ENCODE peak calls at places on chromosomes 12 and 14, in five cellular contexts. Q is endothelial cell of umbilical vein, Y is spleen, Z is ovary, A is transverse colon. K is an unnamed sample.

GRCh38 chr12:90061834-90062233 is 353.2 kb upstream of the ATP2B1 start:
- DNase-seq in Q (peak), Z (no peak), Y (no peak), A (no peak), K (no peak)

GRCh38 chr14:92439551-92440344 is 73.8 kb upstream of the RIN3 start:
- DNase-seq in Q (no peak), Z (no peak), Y (no peak), A (no peak), K (peak)

GRCh38 chr14:81686512-81686911 is 152.9 kb upstream of the SEL1L start:
- DNase-seq in Q (no peak), Z (no peak), Y (no peak), A (no peak), K (no peak)

GRCh38 chr14:84937449-84937848 is 592.5 kb upstream of the FLRT2 start:
- DNase-seq in Y (no peak), A (no peak), Z (no peak), Q (no peak), K (no peak)

GRCh38 chr12:90572778-90573177 is 382.2 kb downstream of the CCER1 start:
- DNase-seq in A (no peak), Y (no peak), Z (no peak), Q (no peak), K (no peak)

GRCh38 chr12:13241833-13242232 is 45.3 kb downstream of the EMP1 start:
- DNase-seq in Q (no peak), A (peak), Z (no peak), Y (no peak), K (no peak)

GRCh38 chr12:100234166-100234565 is 32.7 kb downstream of the DEPDC4 start:
- DNase-seq in Y (no peak), A (no peak), Z (no peak), Q (peak), K (no peak)

GRCh38 chr12:108237272-108237671 is 101.8 kb downstream of the CMKLR1 start:
- DNase-seq in Y (no peak), Z (no peak), A (no peak), Q (no peak), K (no peak)

GRCh38 chr14:32588448-32589320 is 259.6 kb downstream of the AKAP6 start:
- DNase-seq in Q (peak), Z (no peak), A (no peak), Y (no peak), K (peak)

GRCh38 chr12:18864900-18865561 is 127.1 kb downstream of the CAPZA3 start:
- DNase-seq in Y (no peak), Z (no peak), A (no peak), Q (no peak), K (no peak)

GRCh38 chr14:61033024-61033423 is 52.0 kb downstream of the SLC38A6 start:
- DNase-seq in Q (no peak), Z (no peak), A (no peak), Y (no peak), K (no peak)

GRCh38 chr14:61876362-61877049 is 114.3 kb downstream of the SNAPC1 start:
- DNase-seq in A (no peak), Y (no peak), Q (no peak), Z (no peak), K (no peak)

GRCh38 chr12:94813314-94813713 is 163.0 kb upstream of the TMCC3 start:
- DNase-seq in Y (no peak), Z (no peak), A (no peak), Q (no peak), K (no peak)

GRCh38 chr12:124532331-124532750 is 35.1 kb downstream of the NCOR2 start:
- DNase-seq in A (no peak), Y (no peak), Z (no peak), Q (no peak), K (no peak)

GRCh38 chr12:91361864-91362263 is 179.2 kb upstream of the DCN start:
- DNase-seq in Q (peak), Z (no peak), A (no peak), Y (no peak), K (no peak)

GRCh38 chr14:79549515-79549914 is 661.8 kb downstream of the DIO2 start:
- DNase-seq in Q (no peak), A (no peak), Y (no peak), Z (no peak), K (no peak)

GRCh38 chr12:115871714-115872113 is 405.8 kb downstream of the MED13L start:
- DNase-seq in Q (no peak), Z (no peak), A (peak), Y (no peak), K (no peak)

GRCh38 chr12:93758974-93759373 is 81.8 kb downstream of the CRADD start:
- DNase-seq in A (no peak), Q (no peak), Y (no peak), Z (no peak), K (no peak)

GRCh38 chr14:71163842-71164500 is 256.7 kb downstream of the PCNX1 start:
- DNase-seq in Z (no peak), Y (no peak), Q (no peak), A (no peak), K (no peak)

GRCh38 chr14:71163050-71163841 is 256.0 kb downstream of the PCNX1 start:
- DNase-seq in A (no peak), Y (no peak), Q (no peak), Z (no peak), K (no peak)

GRCh38 chr14:71165650-71166049 is 258.4 kb downstream of the PCNX1 start:
- DNase-seq in Q (no peak), Z (no peak), A (peak), Y (no peak), K (no peak)

GRCh38 chr14:71166434-71166833 is 259.2 kb downstream of the PCNX1 start:
- DNase-seq in Z (no peak), Q (peak), A (peak), Y (no peak), K (no peak)

DNA sequence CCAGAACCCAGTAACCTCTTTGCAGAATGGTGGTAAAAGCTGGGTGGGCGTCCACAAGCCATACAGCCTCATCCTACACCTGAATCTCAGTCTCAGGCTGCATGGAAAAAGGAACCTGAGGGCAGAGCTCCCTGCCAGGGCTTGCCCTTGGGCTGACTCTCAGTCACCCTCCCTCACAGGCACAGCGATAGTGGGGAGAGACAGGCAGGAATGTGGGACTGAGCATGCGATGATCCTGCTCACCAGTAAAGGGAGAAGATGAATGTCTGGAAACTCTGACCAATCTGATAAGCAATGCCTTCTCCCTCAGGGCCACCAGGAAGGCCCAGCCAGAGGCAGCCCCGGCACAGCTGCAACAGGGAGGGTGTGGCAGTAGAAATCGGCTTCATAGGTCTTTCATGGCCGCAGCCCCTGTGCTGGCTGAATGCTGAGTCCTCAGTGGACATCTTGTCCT is 257.9 kb downstream of the PCNX1 start:
- DNase-seq in Q (no peak), Y (peak), A (peak), Z (no peak), K (peak)
- TF ChIP-seq POLR2A in Q (no peak), Y (no peak), A (no peak), Z (no peak), K (no peak)

GRCh38 chr12:9647825-9648700 is 21.4 kb upstream of the CLEC2D start:
- DNase-seq in Q (peak), Z (peak), Y (peak), A (peak), K (peak)
- TF ChIP-seq POLR2A in Q (peak), Z (peak), Y (peak), A (peak), K (peak)

GRCh38 chr14:101844752-101845151 is 83.2 kb downstream of the PPP2R5C start:
- DNase-seq in Y (no peak), Z (no peak), Q (no peak), A (no peak), K (no peak)

GRCh38 chr14:101843665-101844064 is 82.2 kb downstream of the PPP2R5C start:
- DNase-seq in Z (no peak), A (peak), Q (no peak), Y (peak), K (peak)

GRCh38 chr14:101845496-101845895 is 84.0 kb downstream of the PPP2R5C start:
- DNase-seq in A (no peak), Q (no peak), Z (no peak), Y (no peak), K (no peak)

GRCh38 chr14:101843038-101843437 is 81.5 kb downstream of the PPP2R5C start:
- DNase-seq in Y (no peak), A (no peak), Q (no peak), Z (no peak), K (no peak)

GRCh38 chr14:101844219-101844618 is 82.7 kb downstream of the PPP2R5C start:
- DNase-seq in Z (no peak), A (no peak), Y (peak), Q (no peak), K (no peak)
- TF ChIP-seq POLR2A in Z (no peak), A (no peak), Y (no peak), Q (no peak), K (no peak)

DNA sequence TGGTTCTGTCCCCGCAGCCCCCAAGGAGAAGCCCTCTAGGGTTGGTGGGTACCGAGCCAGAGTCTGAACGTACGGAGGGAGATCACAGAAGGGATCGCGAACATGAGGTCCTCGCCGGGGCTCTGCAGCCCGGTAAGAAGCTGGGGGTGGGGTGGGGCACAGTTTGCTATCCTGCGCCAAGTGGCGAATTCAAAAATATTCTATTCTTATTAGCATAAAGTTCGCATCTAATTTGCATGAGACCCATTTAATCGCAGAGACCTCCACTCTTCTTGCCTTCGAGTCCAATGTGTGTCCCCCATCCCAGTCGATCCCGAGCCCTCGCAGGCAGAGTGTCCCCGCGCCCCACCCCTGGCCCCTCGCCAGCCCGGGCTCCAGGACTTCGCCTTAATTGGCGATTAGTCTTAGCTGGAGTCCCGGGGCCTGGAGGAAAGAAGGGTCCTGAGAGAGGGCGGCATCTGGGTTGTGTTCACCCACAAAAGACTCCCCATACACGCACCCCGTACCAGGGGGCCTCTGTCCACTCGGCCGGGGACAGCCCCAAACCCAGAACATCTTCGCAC is 601 bp upstream of the ARHGEF25 start:
- DNase-seq in A (peak), Y (no peak), Z (peak), Q (no peak), K (no peak)
- TF ChIP-seq POLR2A in A (no peak), Y (no peak), Z (no peak), Q (no peak), K (no peak)

GRCh38 chr12:123457980-123458779 is at the start of gene SNRNP35:
- DNase-seq in A (peak), Q (peak), Y (peak), Z (peak), K (peak)
- TF ChIP-seq POLR2A in A (peak), Q (peak), Y (peak), Z (peak), K (no peak)

GRCh38 chr12:47818382-47818700 is 1.4 kb downstream of the HDAC7 start:
- DNase-seq in Q (peak), A (peak), Z (no peak), Y (no peak), K (no peak)

GRCh38 chr12:47819902-47820630 is at the start of gene HDAC7:
- DNase-seq in Q (peak), Y (peak), A (peak), Z (peak), K (peak)

GRCh38 chr12:47819544-47819901 is 180 bp downstream of the HDAC7 start:
- DNase-seq in Y (no peak), Z (no peak), A (no peak), Q (no peak), K (no peak)

GRCh38 chr12:47818007-47818376 is 1.7 kb downstream of the HDAC7 start:
- DNase-seq in Q (no peak), A (no peak), Y (peak), Z (no peak), K (peak)

DNA sequence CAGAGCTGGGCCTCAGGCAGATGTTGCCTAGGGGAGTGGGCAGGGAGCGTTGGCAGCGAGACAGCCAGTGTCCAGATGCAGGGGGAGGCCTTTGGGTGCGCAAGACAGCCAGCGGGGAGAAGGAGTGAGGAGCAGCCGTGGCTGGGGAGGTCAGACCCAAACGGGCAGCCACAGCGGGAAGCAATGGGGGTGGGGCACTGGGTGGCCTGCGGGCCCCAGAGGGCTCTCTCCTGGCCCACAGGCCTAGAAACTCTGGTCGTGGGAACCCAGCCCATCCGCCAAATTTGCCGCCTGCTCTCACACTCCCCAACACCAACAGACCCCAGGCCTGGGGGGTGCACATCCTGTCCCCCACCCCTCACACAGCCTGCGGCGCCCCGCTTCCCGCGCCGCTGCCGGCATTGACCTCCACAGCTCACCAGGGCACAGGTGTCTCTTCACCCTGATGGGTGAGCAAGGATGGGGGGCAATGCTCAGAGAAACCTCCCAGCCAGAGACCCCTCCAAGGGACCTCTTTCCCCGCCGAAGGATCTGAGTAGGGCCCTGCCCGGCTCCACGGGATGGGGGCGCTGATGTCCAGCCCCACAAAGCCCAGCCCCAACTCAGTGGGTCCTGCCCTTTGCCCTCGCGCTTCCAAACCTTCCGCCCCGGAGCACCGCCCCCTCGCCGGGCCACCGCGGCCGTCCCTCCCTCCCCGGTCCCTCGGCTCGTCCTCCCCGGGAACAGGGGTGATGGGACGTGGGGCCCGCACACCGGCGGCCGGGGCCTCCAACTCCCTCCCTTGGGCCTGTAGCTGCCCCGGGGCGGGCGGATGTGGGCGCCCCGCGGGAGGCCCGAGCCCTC is 781 bp downstream of the HDAC7 start:
- DNase-seq in A (peak), Z (peak), Q (peak), Y (peak), K (peak)
- TF ChIP-seq POLR2A in A (peak), Z (peak), Q (peak), Y (peak), K (peak)

DNA sequence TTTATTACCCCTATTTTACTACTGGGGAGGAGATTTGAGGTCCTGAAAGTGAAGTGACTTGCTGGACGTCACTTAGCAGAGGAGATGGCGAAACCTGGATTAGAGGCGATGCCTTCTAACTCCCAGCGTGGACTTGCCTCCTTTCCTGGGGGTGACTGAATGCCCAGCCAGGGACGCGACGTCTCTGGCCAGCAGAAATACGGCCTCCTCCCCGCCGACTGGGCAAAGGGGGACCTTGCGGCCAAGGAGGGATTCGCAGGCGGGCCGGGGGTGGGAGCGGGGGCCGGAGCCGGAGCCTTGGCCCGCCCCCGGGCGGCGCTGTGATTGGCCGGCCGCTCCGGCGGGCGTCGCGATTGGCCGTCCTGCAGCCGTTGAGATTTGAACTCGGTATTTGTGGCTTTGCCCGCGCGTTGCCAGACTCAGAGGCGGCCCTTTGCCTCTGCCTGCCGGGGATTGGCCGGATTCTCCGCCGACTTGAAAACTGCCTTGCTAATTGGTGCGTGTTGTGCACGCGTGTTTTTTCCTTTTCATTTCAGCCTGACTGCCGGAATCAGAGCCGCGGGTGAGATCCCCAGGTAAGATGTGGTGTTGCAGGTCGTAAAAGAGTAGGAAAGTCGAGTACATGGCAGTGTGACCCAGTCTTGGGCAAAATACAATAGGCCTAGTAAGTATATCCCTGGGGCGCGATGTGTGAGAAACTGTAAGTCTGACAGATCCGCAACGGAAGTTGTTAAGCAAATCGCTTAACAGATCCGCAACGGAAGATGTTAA is at the start of gene NCAPD2:
- DNase-seq in A (peak), Z (peak), Y (peak), Q (peak), K (peak)
- TF ChIP-seq POLR2A in A (peak), Z (no peak), Y (no peak), Q (no peak), K (no peak)

DNA sequence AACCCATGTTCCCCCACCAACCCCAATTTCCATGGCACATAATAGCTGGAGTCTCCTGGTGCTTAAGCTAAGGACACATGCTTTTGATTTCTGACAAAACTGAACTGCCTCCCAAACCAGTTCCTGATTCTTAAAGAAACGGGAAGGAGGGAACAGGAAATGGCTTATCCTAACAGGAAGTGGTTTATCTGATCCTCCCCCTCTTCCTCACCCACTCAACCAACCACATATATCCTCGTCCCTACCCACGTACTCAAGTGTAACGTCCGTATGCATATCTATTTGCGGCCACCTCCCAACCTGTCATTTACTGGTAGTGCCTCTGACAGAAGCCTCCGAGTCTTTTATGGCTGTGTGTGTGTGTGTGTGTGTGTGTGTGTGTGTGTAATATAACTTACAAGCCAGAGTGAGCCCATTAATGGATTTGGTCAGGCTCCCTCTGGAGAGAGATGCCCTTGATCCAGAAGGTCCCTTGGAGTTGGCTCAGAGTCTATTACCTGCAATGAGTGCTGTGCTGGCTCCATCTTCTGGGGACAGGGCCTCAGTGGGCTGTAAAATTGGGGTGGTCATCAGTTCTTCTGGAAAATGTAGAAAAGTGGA is 7.7 kb downstream of the DAZAP2 start:
- DNase-seq in Y (no peak), A (peak), Q (peak), Z (no peak), K (no peak)
- TF ChIP-seq POLR2A in Y (no peak), A (no peak), Q (no peak), Z (no peak), K (no peak)

DNA sequence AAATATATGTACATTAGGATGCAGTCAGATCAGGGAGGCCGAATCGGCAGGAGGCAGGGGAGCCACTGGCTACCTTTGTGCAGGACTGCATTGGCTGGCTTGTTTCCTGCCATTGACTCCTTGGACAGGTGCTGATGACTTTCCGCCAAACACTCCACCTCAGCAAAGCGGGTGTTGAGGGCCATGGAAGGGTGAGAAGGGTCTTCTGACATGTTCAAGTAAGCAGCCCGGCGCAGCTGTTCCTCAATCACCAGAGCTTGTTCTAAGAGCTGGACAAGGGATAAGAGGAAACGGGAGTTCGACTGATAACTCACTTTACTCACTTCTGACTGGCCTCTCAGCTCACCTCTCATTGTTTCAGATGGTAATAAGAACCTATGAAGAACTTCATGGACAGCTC is 4.9 kb upstream of the NOP2 start:
- DNase-seq in Z (no peak), Q (no peak), A (no peak), Y (no peak), K (no peak)
- TF ChIP-seq POLR2A in Z (no peak), Q (no peak), A (no peak), Y (no peak), K (no peak)

GRCh38 chr14:36320210-36321003 is at the start of gene MBIP:
- DNase-seq in Q (peak), Y (peak), Z (peak), A (peak), K (peak)
- TF ChIP-seq POLR2A in Q (no peak), Y (peak), Z (no peak), A (peak), K (peak)

K was measured in Peyer's patch.